ENCODE peak calls at places on chromosomes 11 and 22, in four cellular contexts. N is K562, S is GM12878, Q is HepG2. U is an unnamed sample.
A peak's percentile ranks its signal among the peaks of the same experiment; 100 is the strongest.

GRCh38 chr11:83823461-83824025 is 537.4 kb upstream of the CCDC90B start:
- DNase-seq in Q (no peak), N (no peak), S (no peak), U (no peak)

GRCh38 chr22:41746563-41747400 is 47.5 kb downstream of the MEI1 start:
- DNase-seq in Q (peak; percentile 36), N (peak; percentile 47), S (peak; percentile 80), U (peak; percentile 78)

GRCh38 chr22:36763576-36763975 is 12.3 kb downstream of the IFT27 start:
- DNase-seq in S (no peak), N (no peak), Q (no peak), U (no peak)

GRCh38 chr22:19870153-19871022 is 15.7 kb upstream of the GNB1L start:
- DNase-seq in Q (peak; percentile 31), N (no peak), S (no peak), U (no peak)

GRCh38 chr11:39294648-39295047 is 2164.8 kb downstream of the LRRC4C start:
- DNase-seq in N (no peak), S (no peak), Q (no peak), U (no peak)

GRCh38 chr22:49106136-49106930 is 721.3 kb downstream of the BRD1 start:
- DNase-seq in S (no peak), N (no peak), Q (no peak), U (no peak)

GRCh38 chr11:11998091-11998781 is 10.2 kb downstream of the DKK3 start:
- DNase-seq in S (peak; percentile 21), N (no peak), Q (no peak), U (no peak)

GRCh38 chr22:42820075-42820763 is 36.9 kb downstream of the ARFGAP3 start:
- DNase-seq in Q (no peak), S (no peak), N (peak; percentile 15), U (no peak)

GRCh38 chr22:19644314-19645223 is 69.7 kb upstream of the SEPTIN5 start:
- DNase-seq in N (peak; percentile 71), Q (no peak), S (no peak), U (no peak)

GRCh38 chr11:92482502-92482901 is 257.9 kb downstream of the FAT3 start:
- DNase-seq in N (no peak), Q (no peak), S (no peak), U (no peak)

GRCh38 chr11:70915158-70915795 is 337.1 kb downstream of the SHANK2 start:
- DNase-seq in Q (no peak), N (no peak), S (no peak), U (no peak)

GRCh38 chr22:44383071-44383575 is 70.4 kb upstream of the SHISAL1 start:
- DNase-seq in S (no peak), Q (no peak), N (no peak), U (no peak)

GRCh38 chr22:29625090-29625825 is 21.8 kb downstream of the NF2 start:
- DNase-seq in N (peak; percentile 42), S (no peak), Q (peak; percentile 62), U (peak; percentile 34)

GRCh38 chr22:24554316-24555159 is at the start of gene GUCD1:
- DNase-seq in Q (no peak), S (no peak), N (no peak), U (peak; percentile 29)

GRCh38 chr22:30143265-30143664 is 63.0 kb downstream of the HORMAD2 start:
- DNase-seq in Q (no peak), S (no peak), N (no peak), U (no peak)

GRCh38 chr11:67252831-67253239 is 13.4 kb upstream of the GRK2 start:
- DNase-seq in S (no peak), N (no peak), Q (no peak), U (no peak)

GRCh38 chr11:102414559-102414958 is 38.0 kb downstream of the TMEM123 start:
- DNase-seq in Q (no peak), S (no peak), N (no peak), U (no peak)

GRCh38 chr22:36743011-36743410 is 32.9 kb downstream of the IFT27 start:
- DNase-seq in S (no peak), Q (no peak), N (no peak), U (peak; percentile 4)

GRCh38 chr22:42356547-42356946 is 75.7 kb downstream of the NFAM1 start:
- DNase-seq in N (no peak), S (peak; percentile 31), Q (no peak), U (no peak)

GRCh38 chr11:72236083-72236697 is 7.8 kb downstream of the PHOX2A start:
- DNase-seq in N (no peak), S (no peak), Q (no peak), U (no peak)

GRCh38 chr22:19705181-19705934 is 8.9 kb upstream of the SEPTIN5 start:
- DNase-seq in S (no peak), Q (no peak), N (peak; percentile 47), U (peak; percentile 91)

GRCh38 chr22:50179937-50180726 is 5.6 kb upstream of the TRABD start:
- DNase-seq in Q (no peak), N (no peak), S (no peak), U (no peak)

GRCh38 chr11:46520971-46521745 is 72.7 kb downstream of the AMBRA1 start:
- DNase-seq in S (no peak), Q (no peak), N (no peak), U (no peak)

GRCh38 chr11:111933872-111934271 is 3.3 kb upstream of the DIXDC1 start:
- DNase-seq in Q (no peak), S (no peak), N (no peak), U (no peak)

GRCh38 chr11:128908391-128909246 is 17.5 kb downstream of the KCNJ5 start:
- DNase-seq in S (no peak), N (no peak), Q (no peak), U (no peak)

GRCh38 chr11:2857918-2858317 is 27.7 kb downstream of the CDKN1C start:
- DNase-seq in S (no peak), Q (no peak), N (no peak), U (no peak)

GRCh38 chr22:27980424-27981148 is 61.5 kb upstream of the PITPNB start:
- DNase-seq in N (peak; percentile 22), S (no peak), Q (no peak), U (peak; percentile 73)

GRCh38 chr11:79413258-79413657 is 27.6 kb downstream of the TENM4 start:
- DNase-seq in S (no peak), N (no peak), Q (no peak), U (peak; percentile 44)

DNA sequence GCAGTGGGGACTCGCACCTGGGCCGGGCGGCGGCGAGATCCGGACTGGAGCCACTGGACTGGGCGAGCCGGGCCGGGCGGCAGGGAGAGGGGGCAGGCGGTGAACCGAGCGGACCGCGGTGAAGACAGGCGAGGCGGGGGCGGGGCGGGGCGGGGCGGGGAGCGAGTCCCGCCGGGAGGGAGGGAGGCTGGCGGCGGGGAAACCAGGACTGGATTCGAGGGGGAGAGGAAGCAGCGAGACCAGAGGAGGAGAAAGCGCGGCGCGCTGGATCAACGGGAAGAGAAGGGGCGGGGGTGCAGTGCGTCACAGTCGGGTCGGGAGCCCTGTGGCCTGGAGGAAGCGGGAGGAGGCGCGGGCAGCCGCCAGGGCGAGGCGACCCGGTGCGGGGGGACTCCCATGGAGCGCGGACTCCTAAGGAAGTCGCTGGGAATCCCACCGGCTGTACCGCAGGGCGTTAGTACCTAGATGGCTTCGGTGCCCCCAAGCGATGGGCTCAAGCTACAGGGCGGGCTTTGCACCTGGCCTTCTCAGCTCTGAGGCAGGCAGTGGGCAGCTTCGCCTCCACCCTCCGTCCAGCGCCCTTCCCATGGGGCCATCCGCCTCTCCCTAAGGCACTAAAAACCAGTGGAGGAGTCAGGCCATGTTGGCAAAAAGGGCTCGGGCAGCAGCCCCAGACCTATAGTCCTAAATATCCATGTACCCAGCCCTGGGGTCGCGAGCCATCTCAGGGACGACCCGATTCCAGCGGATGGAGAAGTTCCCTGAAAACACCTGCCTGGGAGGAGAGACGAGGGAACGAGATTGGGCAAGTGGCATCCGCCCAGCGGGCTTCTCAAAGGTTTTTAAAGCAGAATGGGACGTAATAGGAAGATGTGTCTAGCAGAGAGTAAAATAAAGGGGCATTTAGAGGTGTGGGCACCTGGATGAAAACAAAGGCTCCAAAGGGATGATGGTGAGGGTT is at the start of gene TMEM121B:
- DNase-seq in Q (no peak), N (peak; percentile 76), S (no peak), U (peak; percentile 94)
- TF ChIP-seq CREM in Q (no peak), N (no peak), S (no peak), U (no peak)

GRCh38 chr11:95330332-95330731 is 99.3 kb upstream of the SESN3 start:
- DNase-seq in S (no peak), Q (no peak), N (no peak), U (no peak)
- TF ChIP-seq CREM in S (no peak), Q (no peak), N (no peak), U (no peak)

DNA sequence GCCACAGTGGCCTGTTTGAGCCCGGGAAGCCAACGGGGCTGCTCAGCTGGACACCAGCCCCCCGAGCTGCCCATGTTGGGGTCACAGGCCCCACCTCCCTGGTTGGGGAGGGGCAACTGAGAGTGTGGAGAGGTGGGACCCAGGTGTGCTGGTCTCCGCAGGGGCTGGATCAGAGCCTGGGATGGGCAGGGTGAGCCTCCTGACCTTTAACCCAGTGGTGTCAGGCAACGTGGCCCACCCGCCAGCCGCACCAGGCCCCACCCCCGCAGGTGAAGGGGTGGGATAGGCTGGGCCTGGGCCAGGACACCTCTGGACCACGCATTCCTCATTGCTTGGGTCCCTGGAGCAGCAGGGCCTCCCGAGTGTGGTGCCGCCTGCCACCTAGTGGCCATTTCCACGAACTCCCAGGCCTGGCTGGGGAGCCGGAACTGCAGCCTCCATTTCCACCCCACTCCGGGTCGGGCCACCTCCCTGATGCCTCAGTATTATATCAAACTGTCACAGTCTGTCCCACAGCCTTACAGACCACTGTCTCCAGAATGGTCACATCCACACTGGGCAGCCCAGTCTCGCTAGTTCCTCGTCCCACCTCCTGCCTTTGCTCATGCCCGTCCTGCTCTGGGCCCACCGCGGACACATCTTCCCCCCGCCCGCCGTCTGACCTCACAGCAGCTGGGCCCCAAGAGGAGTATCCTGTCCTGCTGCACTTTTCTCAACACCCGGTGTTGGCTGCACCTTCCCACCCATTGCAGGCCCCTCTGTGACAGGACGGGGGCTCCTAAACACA is 13.3 kb upstream of the PPP6R3 start:
- DNase-seq in N (peak; percentile 85), Q (peak; percentile 59), S (no peak), U (peak; percentile 91)
- TF ChIP-seq CREM in N (peak; percentile 11), Q (no peak), S (no peak), U (no peak)

GRCh38 chr22:46087336-46087690 is 63.0 kb upstream of the PPARA start:
- DNase-seq in Q (no peak), N (no peak), S (no peak), U (no peak)

GRCh38 chr22:46089426-46090041 is 60.8 kb upstream of the PPARA start:
- DNase-seq in N (no peak), S (no peak), Q (no peak), U (no peak)

GRCh38 chr22:46088541-46089311 is 61.6 kb upstream of the PPARA start:
- DNase-seq in S (no peak), Q (no peak), N (no peak), U (no peak)

GRCh38 chr22:46086577-46087335 is 63.6 kb upstream of the PPARA start:
- DNase-seq in N (peak; percentile 18), S (no peak), Q (no peak), U (no peak)

DNA sequence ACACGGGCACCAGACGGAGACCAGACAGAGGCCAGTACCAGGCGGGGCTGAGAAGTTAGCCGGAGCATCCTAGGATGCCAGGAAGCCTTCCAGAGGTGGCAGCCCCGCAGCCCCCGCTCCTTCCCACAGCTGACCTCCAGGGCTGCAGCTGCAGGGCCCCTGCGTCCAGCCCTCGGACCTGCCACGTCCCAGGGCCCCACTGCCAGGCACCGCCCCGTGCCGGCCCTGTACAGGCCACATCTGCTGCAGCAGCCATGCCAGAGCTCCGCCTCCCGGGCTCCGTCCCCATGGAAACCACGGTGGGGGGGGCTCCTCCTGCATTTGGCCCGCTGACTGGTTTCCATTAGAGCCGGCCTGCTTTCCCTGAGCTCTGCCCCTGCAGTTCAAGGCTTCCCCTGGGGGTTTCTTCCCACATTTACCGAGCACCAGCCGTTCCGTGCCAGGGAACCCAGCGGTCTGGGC is 62.5 kb upstream of the PPARA start:
- DNase-seq in S (no peak), Q (no peak), N (peak; percentile 73), U (peak; percentile 44)
- TF ChIP-seq CREM in S (no peak), Q (no peak), N (no peak), U (no peak)